ENCODE peak calls at places on chromosomes 1 and 21, in six cellular contexts. C is osteoblast, H is IMR-90, Y is AG04449, Q is progenitor cell of endocrine pancreas, X is SK-N-SH. Z is an unnamed sample.

GRCh38 chr1:20281801-20282200 is 8.9 kb upstream of the VWA5B1 start:
- DNase-seq in C (no peak), H (peak), Y (no peak), Q (no peak), X (no peak), Z (peak)

GRCh38 chr1:198937231-198938031 is 298.6 kb downstream of the PTPRC start:
- DNase-seq in C (peak), H (peak), Y (peak), Q (no peak), X (peak), Z (peak)

GRCh38 chr1:50419192-50419906 is 3.9 kb downstream of the DMRTA2 start:
- DNase-seq in C (peak), H (no peak), Y (no peak), Q (peak), X (peak), Z (no peak)

GRCh38 chr1:59199734-59200376 is 97.0 kb upstream of the FGGY start:
- DNase-seq in C (no peak), H (no peak), Y (no peak), Q (no peak), X (no peak), Z (no peak)

GRCh38 chr1:154837034-154837678 is 32.9 kb downstream of the KCNN3 start:
- DNase-seq in C (no peak), H (no peak), Y (no peak), Q (no peak), X (no peak), Z (no peak)

GRCh38 chr1:171032822-171033702 is 57.6 kb upstream of the FMO3 start:
- DNase-seq in C (no peak), H (no peak), Y (no peak), Q (no peak), X (no peak), Z (no peak)

GRCh38 chr21:41631564-41632461 is 123.9 kb upstream of the TMPRSS2 start:
- DNase-seq in C (peak), H (no peak), Y (no peak), Q (no peak), X (no peak), Z (peak)

GRCh38 chr21:32770514-32771133 is 931 bp downstream of the PAXBP1 start:
- DNase-seq in C (peak), H (peak), Y (no peak), Q (no peak), X (no peak), Z (peak)

GRCh38 chr1:191564275-191564674 is 594.0 kb upstream of the RGS18 start:
- DNase-seq in C (no peak), H (no peak), Y (no peak), Q (no peak), X (no peak), Z (no peak)

GRCh38 chr21:42391297-42391696 is 4.6 kb downstream of the TMPRSS3 start:
- DNase-seq in C (no peak), H (no peak), Y (no peak), Q (no peak), X (no peak), Z (no peak)

GRCh38 chr1:24888971-24889670 is 41.0 kb downstream of the RUNX3 start:
- DNase-seq in C (peak), H (peak), Y (peak), Q (no peak), X (no peak), Z (peak)

GRCh38 chr1:93317207-93317606 is 28.5 kb upstream of the DR1 start:
- DNase-seq in C (no peak), H (no peak), Y (no peak), Q (no peak), X (no peak), Z (no peak)

GRCh38 chr1:9225411-9225785 is 9.2 kb upstream of the H6PD start:
- DNase-seq in C (no peak), H (no peak), Y (no peak), Q (no peak), X (no peak), Z (no peak)

GRCh38 chr1:222894331-222894730 is 79.5 kb downstream of the DISP1 start:
- DNase-seq in C (no peak), H (no peak), Y (no peak), Q (no peak), X (no peak), Z (no peak)

GRCh38 chr1:228377664-228378452 is 28.8 kb downstream of the TRIM11 start:
- DNase-seq in C (peak), H (no peak), Y (no peak), Q (peak), X (no peak), Z (no peak)

GRCh38 chr21:42537106-42537742 is 23.6 kb downstream of the SLC37A1 start:
- DNase-seq in C (no peak), H (no peak), Y (no peak), Q (no peak), X (no peak), Z (no peak)

GRCh38 chr1:229643996-229644748 is 18.1 kb downstream of the URB2 start:
- DNase-seq in C (no peak), H (no peak), Y (no peak), Q (no peak), X (no peak), Z (peak)

GRCh38 chr21:16535100-16535418 is 805.3 kb downstream of the USP25 start:
- DNase-seq in C (no peak), H (peak), Y (no peak), Q (no peak), X (peak), Z (peak)

GRCh38 chr1:165827199-165828102 is at the start of gene UCK2:
- DNase-seq in C (peak), H (peak), Y (no peak), Q (peak), X (peak), Z (peak)

GRCh38 chr1:188463919-188464318 is 1635.2 kb downstream of the PLA2G4A start:
- DNase-seq in C (no peak), H (peak), Y (no peak), Q (no peak), X (no peak), Z (no peak)
- TF ChIP-seq CTCF in C (no peak), H (peak), Y (no peak), Q (no peak), X (peak), Z (no peak)

DNA sequence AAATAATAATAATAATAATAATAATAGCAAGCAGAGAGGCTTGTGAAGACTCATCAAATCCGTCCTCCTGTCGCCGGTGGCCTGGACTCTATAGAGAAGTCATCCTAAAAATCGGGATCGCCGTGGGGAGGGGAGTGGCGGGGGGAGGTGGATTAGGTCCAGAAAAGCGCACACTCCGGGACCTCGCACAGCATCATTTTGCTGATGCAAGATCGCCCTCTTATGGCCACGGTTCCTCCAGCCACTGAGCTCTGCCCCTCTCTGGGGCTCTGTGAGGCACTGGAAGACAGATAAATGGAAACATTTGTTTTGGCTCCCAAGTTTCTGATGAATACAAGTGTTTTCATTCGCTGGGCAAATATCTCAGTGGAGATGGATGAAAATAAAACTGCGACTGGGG is 612.0 kb downstream of the MATN1 start:
- DNase-seq in C (peak), H (peak), Y (no peak), Q (peak), X (peak), Z (peak)
- TF ChIP-seq CTCF in C (peak), H (peak), Y (peak), Q (peak), X (peak), Z (peak)

GRCh38 chr1:91013302-91013701 is 8.5 kb downstream of the ZNF644 start:
- DNase-seq in C (no peak), H (no peak), Y (no peak), Q (no peak), X (no peak), Z (no peak)

GRCh38 chr1:91015794-91016550 is 5.9 kb downstream of the ZNF644 start:
- DNase-seq in C (no peak), H (peak), Y (no peak), Q (no peak), X (no peak), Z (no peak)

GRCh38 chr1:91012196-91012595 is 9.6 kb downstream of the ZNF644 start:
- DNase-seq in C (no peak), H (no peak), Y (no peak), Q (no peak), X (no peak), Z (no peak)

GRCh38 chr1:91015358-91015780 is 6.5 kb downstream of the ZNF644 start:
- DNase-seq in C (no peak), H (no peak), Y (no peak), Q (no peak), X (no peak), Z (no peak)

DNA sequence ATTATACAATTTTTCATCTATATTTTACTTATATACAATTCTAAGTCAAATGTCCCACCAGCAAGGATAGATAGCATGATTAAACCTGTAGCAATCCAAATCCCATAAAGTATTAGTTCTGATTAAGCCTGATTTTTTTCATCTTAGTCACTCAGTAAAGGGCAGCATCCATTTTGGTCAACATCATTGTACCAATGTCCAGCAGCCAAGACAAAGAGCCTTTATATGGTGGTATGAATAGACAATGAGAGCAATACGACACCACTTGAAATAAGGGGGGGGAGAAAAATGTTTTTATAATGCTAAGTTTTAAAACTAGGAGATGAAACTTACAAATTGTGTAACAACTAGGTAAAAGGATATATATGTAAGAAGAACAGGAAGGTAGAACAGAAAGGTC is 7.4 kb downstream of the ZNF644 start:
- DNase-seq in C (no peak), H (no peak), Y (no peak), Q (no peak), X (no peak), Z (no peak)
- TF ChIP-seq CTCF in C (no peak), H (no peak), Y (no peak), Q (no peak), X (no peak), Z (no peak)

GRCh38 chr1:18041107-18041506 is 66.5 kb upstream of the IGSF21 start:
- DNase-seq in C (no peak), H (no peak), Y (no peak), Q (no peak), X (no peak), Z (no peak)
- TF ChIP-seq CTCF in C (no peak), H (no peak), Y (no peak), Q (no peak), X (no peak), Z (no peak)

GRCh38 chr1:206790502-206791250 is 18.4 kb upstream of the IL10 start:
- DNase-seq in C (peak), H (no peak), Y (no peak), Q (no peak), X (no peak), Z (no peak)
- TF ChIP-seq CTCF in C (no peak), H (no peak), Y (no peak), Q (no peak), X (no peak), Z (no peak)

GRCh38 chr21:39082656-39083376 is 100.4 kb downstream of the PSMG1 start:
- DNase-seq in C (no peak), H (no peak), Y (no peak), Q (no peak), X (no peak), Z (no peak)

GRCh38 chr21:39084073-39084472 is 99.2 kb downstream of the PSMG1 start:
- DNase-seq in C (no peak), H (no peak), Y (no peak), Q (no peak), X (no peak), Z (no peak)

GRCh38 chr21:39084979-39085729 is 98.1 kb downstream of the PSMG1 start:
- DNase-seq in C (peak), H (no peak), Y (no peak), Q (no peak), X (no peak), Z (no peak)

GRCh38 chr21:39085843-39086415 is 97.3 kb downstream of the PSMG1 start:
- DNase-seq in C (peak), H (no peak), Y (no peak), Q (no peak), X (no peak), Z (no peak)

GRCh38 chr21:39083377-39084008 is 99.8 kb downstream of the PSMG1 start:
- DNase-seq in C (no peak), H (no peak), Y (no peak), Q (no peak), X (no peak), Z (no peak)
- TF ChIP-seq CTCF in C (no peak), H (no peak), Y (no peak), Q (no peak), X (no peak), Z (no peak)

DNA sequence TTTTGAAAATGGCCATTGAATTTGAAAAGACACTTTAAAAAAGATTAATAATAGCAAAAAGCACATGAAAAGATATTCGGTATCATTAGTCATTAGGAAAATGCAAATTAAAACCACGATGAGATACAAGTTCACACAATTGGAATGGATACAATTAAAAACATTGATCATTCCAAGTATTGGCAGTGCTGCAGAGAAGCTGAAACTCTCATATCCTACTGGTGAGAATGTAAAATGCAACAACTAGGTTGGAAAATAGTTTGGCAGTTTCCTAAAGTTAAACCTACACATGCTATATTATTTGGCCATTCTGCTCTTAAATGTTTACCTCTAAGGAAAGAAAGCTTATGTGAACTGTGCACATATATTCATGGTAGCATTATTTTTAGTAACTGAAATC is 838.7 kb upstream of the PRMT6 start:
- DNase-seq in C (no peak), H (no peak), Y (no peak), Q (no peak), X (no peak), Z (no peak)
- TF ChIP-seq CTCF in C (no peak), H (no peak), Y (no peak), Q (peak), X (peak), Z (no peak)

GRCh38 chr1:234780112-234780511 is 170.1 kb upstream of the IRF2BP2 start:
- DNase-seq in C (peak), H (no peak), Y (no peak), Q (no peak), X (no peak), Z (no peak)

GRCh38 chr1:234782057-234782800 is 172.3 kb upstream of the IRF2BP2 start:
- DNase-seq in C (peak), H (peak), Y (no peak), Q (no peak), X (no peak), Z (no peak)

GRCh38 chr1:234780531-234781162 is 170.7 kb upstream of the IRF2BP2 start:
- DNase-seq in C (peak), H (no peak), Y (no peak), Q (no peak), X (no peak), Z (no peak)

GRCh38 chr1:234782821-234783220 is 172.8 kb upstream of the IRF2BP2 start:
- DNase-seq in C (no peak), H (no peak), Y (no peak), Q (no peak), X (no peak), Z (no peak)

DNA sequence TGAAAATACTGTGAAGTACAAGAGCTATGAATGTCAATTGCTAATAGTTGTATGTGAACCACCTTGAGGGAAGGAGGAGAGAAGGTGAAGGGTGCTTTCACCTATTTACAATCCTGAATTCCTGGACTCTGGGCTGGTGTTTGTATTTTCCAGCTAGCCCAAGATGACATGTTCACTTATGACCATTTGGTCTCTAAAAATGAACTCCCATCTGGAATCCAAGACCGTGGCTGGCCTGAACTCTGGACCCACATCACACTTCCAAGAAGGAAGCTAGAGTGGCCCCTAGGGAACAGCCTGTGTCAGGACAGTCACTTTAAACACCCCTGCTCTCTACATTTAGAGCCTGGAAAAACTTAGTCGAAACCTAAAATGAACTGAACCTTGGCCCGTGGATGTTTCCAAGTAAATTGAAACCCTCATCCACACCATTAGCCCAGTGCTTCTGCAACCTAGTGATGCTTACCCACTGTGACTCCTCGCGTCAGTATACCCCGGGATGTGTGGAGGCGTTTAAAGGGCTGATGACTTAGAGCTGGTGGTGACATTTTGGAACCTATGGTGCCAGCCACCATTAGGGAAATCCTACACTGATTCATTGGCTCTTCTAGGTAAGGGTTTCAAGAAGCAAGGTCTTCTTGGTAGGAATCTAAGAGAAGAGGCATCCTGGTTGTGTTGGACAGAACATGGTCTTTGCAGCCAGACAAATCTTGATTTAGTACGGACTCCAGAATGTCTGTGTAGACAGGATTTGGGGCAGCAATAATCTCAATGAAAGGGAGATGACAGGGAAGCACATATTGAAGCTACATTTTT is 171.5 kb upstream of the IRF2BP2 start:
- DNase-seq in C (peak), H (peak), Y (no peak), Q (no peak), X (no peak), Z (no peak)
- TF ChIP-seq CTCF in C (no peak), H (no peak), Y (no peak), Q (no peak), X (no peak), Z (no peak)